ENCODE peak calls at places on chromosome 10, in five cellular contexts. K is putamen, O is NCI-H2171 treated with DMSO at 0.1 percent for 48 hours, T is amygdala, E is LoVo. P is an unnamed sample.
A peak's percentile ranks its signal among the peaks of the same experiment; 100 is the strongest.

GRCh38 chr10:100286051-100287033 is at the start of gene BLOC1S2:
- DNase-seq in E (peak; percentile 88), O (peak; percentile 75), T (peak; percentile 88), K (peak; percentile 87), P (peak; percentile 83)

GRCh38 chr10:55631071-55631654 is 729.9 kb downstream of the ZWINT start:
- DNase-seq in K (peak; percentile 37), E (no peak), O (peak; percentile 60), T (peak; percentile 40), P (no peak)

GRCh38 chr10:127046975-127047877 is 142.0 kb downstream of the DOCK1 start:
- DNase-seq in E (no peak), K (no peak), O (no peak), T (no peak), P (no peak)

GRCh38 chr10:123704812-123705211 is 38.7 kb downstream of the GPR26 start:
- DNase-seq in T (no peak), E (no peak), K (no peak), O (peak; percentile 9), P (no peak)

GRCh38 chr10:28432210-28432676 is 100.7 kb upstream of the WAC start:
- DNase-seq in T (no peak), K (peak; percentile 42), O (peak; percentile 18), E (peak; percentile 80), P (peak; percentile 40)

GRCh38 chr10:132891313-132891712 is 51.1 kb downstream of the CFAP46 start:
- DNase-seq in K (no peak), O (no peak), T (no peak), E (no peak), P (no peak)

GRCh38 chr10:103481974-103482531 is 3.0 kb upstream of the CALHM3 start:
- DNase-seq in O (peak; percentile 16), K (no peak), E (peak; percentile 30), T (no peak), P (peak; percentile 33)

GRCh38 chr10:70255329-70256299 is 22.4 kb upstream of the PPA1 start:
- DNase-seq in O (no peak), E (peak; percentile 90), K (peak; percentile 29), T (no peak), P (no peak)

GRCh38 chr10:127694580-127695193 is 42.3 kb upstream of the FOXI2 start:
- DNase-seq in E (peak; percentile 5), K (no peak), O (no peak), T (no peak), P (no peak)

GRCh38 chr10:13717936-13718772 is 131.4 kb downstream of the PRPF18 start:
- DNase-seq in O (peak; percentile 87), E (peak; percentile 11), K (no peak), T (peak; percentile 24), P (peak; percentile 66)

GRCh38 chr10:106224676-106225075 is 939.8 kb downstream of the SORCS1 start:
- DNase-seq in E (no peak), O (no peak), K (no peak), T (no peak), P (no peak)

GRCh38 chr10:72308320-72308987 is 34.7 kb downstream of the DDIT4 start:
- DNase-seq in T (no peak), E (peak; percentile 92), O (no peak), K (no peak), P (no peak)

GRCh38 chr10:128864554-128865300 is 602.3 kb upstream of the MGMT start:
- DNase-seq in E (no peak), T (no peak), O (no peak), K (no peak), P (no peak)

GRCh38 chr10:79947787-79948424 is 999 bp downstream of the SFTPD start:
- DNase-seq in K (no peak), O (no peak), E (no peak), T (no peak), P (no peak)

P was measured in GM04504.